ENCODE peak calls at places on chromosomes 12 and 14, in eight cellular contexts. D is CD4-positive, CD25-positive, alpha-beta regulatory T cell; N is breast epithelium; E is AG04450; A is pancreas; S is left ventricle myocardium inferior; Q is stomach; B is caudate nucleus. R is an unnamed sample.

GRCh38 chr12:131747771-131748170 is 36.9 kb downstream of the SFSWAP start:
- DNase-seq in D (no peak), N (no peak), E (no peak), A (no peak), S (no peak), Q (no peak), B (no peak), R (no peak)

GRCh38 chr12:27821259-27821973 is 41.4 kb upstream of the MANSC4 start:
- DNase-seq in D (peak), N (no peak), E (peak), A (peak), S (no peak), Q (peak), B (no peak), R (peak)

GRCh38 chr12:92411687-92412086 is 266.0 kb upstream of the BTG1 start:
- DNase-seq in D (no peak), N (no peak), E (no peak), A (no peak), S (no peak), Q (no peak), B (no peak), R (peak)

GRCh38 chr12:65853489-65854157 is 29.3 kb downstream of the HMGA2 start:
- DNase-seq in D (no peak), N (no peak), E (no peak), A (no peak), S (no peak), Q (no peak), B (no peak), R (no peak)

GRCh38 chr12:111297703-111298426 is 71.0 kb downstream of the PHETA1 start:
- DNase-seq in D (no peak), N (no peak), E (no peak), A (no peak), S (no peak), Q (no peak), B (no peak), R (no peak)

GRCh38 chr14:67738740-67739504 is 37.2 kb downstream of the RDH12 start:
- DNase-seq in D (no peak), N (no peak), E (peak), A (peak), S (peak), Q (peak), B (no peak), R (peak)

GRCh38 chr14:64184103-64184729 is 110.0 kb downstream of the ESR2 start:
- DNase-seq in D (no peak), N (no peak), E (no peak), A (peak), S (no peak), Q (peak), B (no peak), R (no peak)

GRCh38 chr12:120236124-120236398 is 29.5 kb downstream of the PXN start:
- DNase-seq in D (no peak), N (no peak), E (no peak), A (no peak), S (no peak), Q (no peak), B (no peak), R (no peak)

GRCh38 chr12:108890208-108890607 is 10.3 kb downstream of the DAO start:
- DNase-seq in D (no peak), N (no peak), E (no peak), A (no peak), S (no peak), Q (no peak), B (no peak), R (peak)

GRCh38 chr14:99972748-99973466 is 92.3 kb upstream of the EVL start:
- DNase-seq in D (no peak), N (no peak), E (no peak), A (no peak), S (no peak), Q (no peak), B (no peak), R (no peak)

GRCh38 chr12:104694711-104695110 is 238.0 kb downstream of the CHST11 start:
- DNase-seq in D (no peak), N (no peak), E (no peak), A (no peak), S (no peak), Q (no peak), B (no peak), R (no peak)

GRCh38 chr12:79006306-79006705 is 141.7 kb downstream of the SYT1 start:
- DNase-seq in D (no peak), N (no peak), E (no peak), A (no peak), S (no peak), Q (no peak), B (no peak), R (peak)

GRCh38 chr14:55354500-55354899 is 57.1 kb downstream of the ATG14 start:
- DNase-seq in D (peak), N (no peak), E (no peak), A (peak), S (peak), Q (peak), B (no peak), R (peak)

GRCh38 chr12:121009744-121010143 is 6.5 kb downstream of the C12orf43 start:
- DNase-seq in D (no peak), N (no peak), E (no peak), A (peak), S (no peak), Q (peak), B (no peak), R (peak)

GRCh38 chr12:47977046-47977771 is 13.8 kb downstream of the TMEM106C start:
- DNase-seq in D (no peak), N (no peak), E (no peak), A (no peak), S (no peak), Q (no peak), B (no peak), R (no peak)

GRCh38 chr12:5807538-5808219 is 137.4 kb downstream of the ANO2 start:
- DNase-seq in D (no peak), N (no peak), E (no peak), A (no peak), S (no peak), Q (no peak), B (no peak), R (no peak)

GRCh38 chr12:10363922-10364838 is 25.7 kb downstream of the KLRK1 start:
- DNase-seq in D (no peak), N (no peak), E (no peak), A (no peak), S (peak), Q (peak), B (peak), R (peak)

GRCh38 chr14:105018414-105018813 is 2.5 kb downstream of the CDCA4 start:
- DNase-seq in D (no peak), N (no peak), E (no peak), A (no peak), S (no peak), Q (no peak), B (no peak), R (no peak)

GRCh38 chr14:61331992-61332657 is 10.7 kb downstream of the PRKCH start:
- DNase-seq in D (no peak), N (no peak), E (no peak), A (no peak), S (no peak), Q (no peak), B (no peak), R (no peak)

GRCh38 chr14:31936100-31936499 is 141.0 kb upstream of the ARHGAP5 start:
- DNase-seq in D (no peak), N (no peak), E (no peak), A (no peak), S (no peak), Q (no peak), B (no peak), R (no peak)

GRCh38 chr14:91405241-91405721 is 12.3 kb downstream of the CCDC88C start:
- DNase-seq in D (peak), N (no peak), E (no peak), A (peak), S (no peak), Q (no peak), B (no peak), R (no peak)

GRCh38 chr12:55686366-55687010 is 21.2 kb downstream of the ITGA7 start:
- DNase-seq in D (no peak), N (no peak), E (no peak), A (no peak), S (no peak), Q (no peak), B (no peak), R (no peak)

GRCh38 chr12:109115758-109116610 is at the start of gene ACACB:
- DNase-seq in D (no peak), N (no peak), E (no peak), A (peak), S (peak), Q (peak), B (peak), R (peak)

GRCh38 chr14:103003850-103004249 is 53.5 kb downstream of the CDC42BPB start:
- DNase-seq in D (no peak), N (no peak), E (no peak), A (no peak), S (no peak), Q (no peak), B (no peak), R (no peak)

GRCh38 chr12:107319536-107320030 is 226.2 kb upstream of the CRY1 start:
- DNase-seq in D (no peak), N (no peak), E (no peak), A (no peak), S (no peak), Q (no peak), B (no peak), R (no peak)

GRCh38 chr12:107318554-107318803 is 225.1 kb upstream of the CRY1 start:
- DNase-seq in D (no peak), N (no peak), E (no peak), A (no peak), S (no peak), Q (no peak), B (no peak), R (no peak)

GRCh38 chr12:107318804-107319535 is 225.6 kb upstream of the CRY1 start:
- DNase-seq in D (peak), N (no peak), E (no peak), A (no peak), S (no peak), Q (no peak), B (no peak), R (no peak)

GRCh38 chr12:107320031-107320928 is 226.9 kb upstream of the CRY1 start:
- DNase-seq in D (peak), N (no peak), E (no peak), A (no peak), S (peak), Q (no peak), B (no peak), R (no peak)

DNA sequence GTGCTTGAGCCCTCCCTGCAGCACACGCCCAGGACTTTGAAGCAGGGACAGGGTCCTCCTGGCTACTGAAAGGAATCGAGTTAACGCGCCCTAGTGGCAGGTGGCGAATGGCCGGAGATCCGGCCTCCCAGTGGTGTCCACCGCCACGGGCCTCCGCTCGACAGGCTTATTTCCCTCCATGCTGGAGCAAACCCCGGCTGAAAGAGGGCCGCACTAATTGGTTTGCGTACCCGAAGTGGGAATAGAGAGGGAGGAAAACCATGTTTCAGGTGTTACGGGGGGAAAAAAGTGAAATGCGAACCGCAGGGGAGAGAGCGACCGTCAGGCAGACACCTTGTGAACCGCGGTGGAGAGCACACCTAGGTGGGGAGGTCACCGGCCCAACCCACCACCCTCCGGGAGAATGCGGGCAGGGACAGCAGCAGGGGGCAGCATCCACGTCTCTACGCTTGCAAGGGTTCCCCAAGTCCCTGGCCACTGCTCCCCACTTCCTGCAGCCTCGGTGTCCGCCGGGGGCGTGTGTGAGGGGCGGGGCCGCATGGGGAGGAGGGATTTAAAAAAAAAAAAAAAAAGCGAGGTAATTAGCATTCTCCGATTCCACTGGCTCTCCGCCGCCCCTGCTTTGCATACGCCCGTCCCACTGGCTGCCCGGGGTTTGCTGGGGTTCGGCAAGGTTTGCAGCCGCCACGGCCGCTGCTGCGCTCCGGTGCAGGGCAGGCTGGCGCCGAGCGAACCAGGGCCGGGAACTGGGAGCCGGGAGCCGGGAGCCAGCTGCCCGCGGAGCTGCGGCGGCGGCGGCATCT is 224.6 kb upstream of the CRY1 start:
- DNase-seq in D (peak), N (peak), E (peak), A (peak), S (peak), Q (peak), B (no peak), R (peak)
- H3K27ac ChIP-seq in D (no peak), N (peak), E (no peak), A (no peak), S (peak), Q (peak), B (no peak), R (no peak)

GRCh38 chr12:45338272-45338671 is 122.4 kb downstream of the ANO6 start:
- DNase-seq in D (no peak), N (no peak), E (no peak), A (no peak), S (no peak), Q (no peak), B (no peak), R (no peak)
- H3K27ac ChIP-seq in D (no peak), N (no peak), E (no peak), A (no peak), S (peak), Q (no peak), B (no peak), R (no peak)

GRCh38 chr14:77314539-77314938 is 6.1 kb downstream of the POMT2 start:
- DNase-seq in D (no peak), N (no peak), E (no peak), A (no peak), S (no peak), Q (no peak), B (no peak), R (no peak)
- H3K27ac ChIP-seq in D (no peak), N (peak), E (peak), A (no peak), S (no peak), Q (peak), B (peak), R (peak)

DNA sequence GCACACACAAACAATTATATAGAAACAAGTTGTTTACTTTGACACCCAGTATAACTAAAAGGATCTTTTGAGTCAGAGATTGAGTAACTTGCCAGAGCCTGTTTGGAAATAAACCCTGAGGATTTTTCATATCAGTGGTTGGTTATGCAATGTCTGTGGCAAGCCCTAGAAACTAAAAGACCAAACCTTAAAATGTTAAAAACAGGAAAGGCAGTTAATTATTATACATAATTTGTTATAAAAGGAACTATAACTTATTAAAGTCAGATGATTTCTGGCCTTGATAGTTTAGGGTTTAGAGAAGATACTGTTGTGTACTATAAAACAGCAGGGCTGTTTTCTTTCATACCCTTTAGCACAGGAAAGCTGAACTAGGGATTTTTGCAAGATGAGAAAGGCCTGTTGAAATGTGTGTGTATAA is 44.1 kb downstream of the PSEN1 start:
- DNase-seq in D (no peak), N (no peak), E (peak), A (no peak), S (no peak), Q (no peak), B (no peak), R (no peak)
- H3K27ac ChIP-seq in D (no peak), N (peak), E (no peak), A (peak), S (peak), Q (peak), B (no peak), R (no peak)

DNA sequence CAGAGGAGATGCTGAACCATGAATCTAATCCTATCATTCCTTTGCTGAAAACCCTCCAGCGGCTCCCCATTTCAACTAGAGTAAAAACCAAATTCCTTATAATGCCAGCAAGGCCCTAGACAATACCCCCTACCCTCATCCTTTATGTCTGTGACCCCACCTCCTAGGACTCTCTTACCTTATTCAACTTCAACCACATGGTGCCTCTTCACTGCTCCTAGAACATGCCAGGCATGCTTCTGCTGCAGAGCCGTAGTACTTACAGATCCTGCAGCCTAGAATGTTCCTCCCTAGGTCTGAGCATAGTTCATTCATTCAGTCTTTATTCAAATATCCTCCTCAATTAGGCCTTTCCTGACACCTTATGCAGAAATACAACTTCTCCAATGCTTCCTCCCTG is 54.9 kb downstream of the DCAF5 start:
- DNase-seq in D (no peak), N (no peak), E (no peak), A (no peak), S (no peak), Q (no peak), B (no peak), R (no peak)
- H3K27ac ChIP-seq in D (no peak), N (no peak), E (no peak), A (no peak), S (no peak), Q (no peak), B (no peak), R (no peak)

DNA sequence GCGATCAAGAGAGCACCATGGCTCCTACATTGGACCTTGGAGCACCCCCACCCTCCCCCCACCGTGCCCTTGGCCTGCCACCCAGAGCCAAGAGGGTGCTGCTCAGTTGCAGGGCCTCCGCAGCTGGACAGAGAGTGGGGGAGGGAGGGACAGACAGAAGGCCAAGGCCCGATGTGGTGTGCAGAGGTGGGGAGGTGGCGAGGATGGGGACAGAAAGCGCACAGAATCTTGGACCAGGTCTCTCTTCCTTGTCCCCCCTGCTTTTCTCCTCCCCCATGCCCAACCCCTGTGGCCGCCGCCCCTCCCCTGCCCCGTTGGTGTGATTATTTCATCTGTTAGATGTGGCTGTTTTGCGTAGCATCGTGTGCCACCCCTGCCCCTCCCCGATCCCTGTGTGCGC is 1.8 kb upstream of the RNU7-1 start:
- DNase-seq in D (no peak), N (no peak), E (no peak), A (no peak), S (no peak), Q (no peak), B (no peak), R (no peak)
- H3K27ac ChIP-seq in D (no peak), N (peak), E (no peak), A (no peak), S (peak), Q (peak), B (no peak), R (no peak)

DNA sequence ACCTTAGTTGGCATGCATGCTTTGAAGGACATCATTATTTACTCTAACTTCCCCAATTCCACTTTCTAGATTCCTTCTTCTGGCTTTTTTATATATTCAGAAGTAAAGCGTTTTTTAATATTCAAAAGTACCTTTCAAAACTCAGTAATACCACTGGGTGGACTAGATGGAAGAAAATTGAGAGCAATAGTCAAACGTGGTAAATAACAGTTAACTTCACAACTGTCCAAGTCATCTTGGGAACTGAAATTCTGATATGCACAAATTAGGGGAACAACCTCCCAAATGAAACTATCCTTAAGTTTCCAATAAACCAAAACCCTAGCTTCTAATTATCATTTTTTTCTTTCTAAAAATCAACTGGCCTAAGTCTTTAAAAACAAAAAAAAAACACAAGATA is 9.0 kb downstream of the SINHCAF start:
- DNase-seq in D (no peak), N (no peak), E (no peak), A (no peak), S (no peak), Q (no peak), B (no peak), R (no peak)
- H3K27ac ChIP-seq in D (peak), N (peak), E (no peak), A (no peak), S (no peak), Q (peak), B (no peak), R (no peak)

R was measured in SJCRH30.